ENCODE peak calls at places on chromosomes 16 and 17, in four cellular contexts. One of them, this sample, is unnamed.

GRCh38 chr17:35934760-35935159 is 4.2 kb upstream of the RDM1 start:
- DNase-seq in left lung: no peak
- DNase-seq in mesendoderm: no peak
- DNase-seq in NCI-H1436: no peak
- DNase-seq in this sample: no peak

GRCh38 chr16:11526921-11527320 is 59.8 kb downstream of the LITAF start:
- DNase-seq in NCI-H1436: no peak
- DNase-seq in left lung: no peak
- DNase-seq in mesendoderm: peak; percentile 32
- DNase-seq in this sample: no peak

GRCh38 chr17:33292184-33292980 is 713 bp downstream of the ASIC2 start:
- DNase-seq in NCI-H1436: no peak
- DNase-seq in left lung: no peak
- DNase-seq in mesendoderm: peak; percentile 61
- DNase-seq in this sample: peak; percentile 65

GRCh38 chr17:21282231-21282630 is 2.3 kb upstream of the MAP2K3 start:
- DNase-seq in mesendoderm: peak; percentile 68
- DNase-seq in left lung: no peak
- DNase-seq in NCI-H1436: no peak
- DNase-seq in this sample: no peak

GRCh38 chr17:39923836-39924690 is 3.3 kb downstream of the ORMDL3 start:
- DNase-seq in mesendoderm: peak; percentile 66
- DNase-seq in left lung: no peak
- DNase-seq in NCI-H1436: no peak
- DNase-seq in this sample: no peak

GRCh38 chr17:4165301-4166010 is 22.5 kb downstream of the CYB5D2 start:
- DNase-seq in NCI-H1436: no peak
- DNase-seq in mesendoderm: no peak
- DNase-seq in left lung: no peak
- DNase-seq in this sample: no peak

GRCh38 chr17:35725917-35726608 is 5.4 kb upstream of the RASL10B start:
- DNase-seq in mesendoderm: peak; percentile 49
- DNase-seq in NCI-H1436: no peak
- DNase-seq in left lung: no peak
- DNase-seq in this sample: no peak

GRCh38 chr17:76641501-76641900 is 2.1 kb downstream of the ST6GALNAC1 start:
- DNase-seq in NCI-H1436: no peak
- DNase-seq in mesendoderm: peak; percentile 70
- DNase-seq in left lung: no peak
- DNase-seq in this sample: no peak

GRCh38 chr17:81537343-81537855 is 9.2 kb downstream of the FSCN2 start:
- DNase-seq in NCI-H1436: peak; percentile 44
- DNase-seq in left lung: no peak
- DNase-seq in mesendoderm: peak; percentile 65
- DNase-seq in this sample: no peak

GRCh38 chr17:81429813-81430510 is 34.7 kb downstream of the BAHCC1 start:
- DNase-seq in left lung: no peak
- DNase-seq in mesendoderm: no peak
- DNase-seq in NCI-H1436: no peak
- DNase-seq in this sample: no peak

GRCh38 chr16:10521681-10522274 is 58.6 kb downstream of the EMP2 start:
- DNase-seq in NCI-H1436: peak; percentile 28
- DNase-seq in mesendoderm: peak; percentile 68
- DNase-seq in left lung: peak; percentile 59
- DNase-seq in this sample: no peak

GRCh38 chr17:62751350-62751691 is 56.8 kb downstream of the MARCHF10 start:
- DNase-seq in left lung: no peak
- DNase-seq in mesendoderm: no peak
- DNase-seq in NCI-H1436: no peak
- DNase-seq in this sample: no peak

GRCh38 chr16:73152731-73153130 is 104.8 kb upstream of the ZFHX3 start:
- DNase-seq in left lung: no peak
- DNase-seq in NCI-H1436: no peak
- DNase-seq in mesendoderm: peak; percentile 97
- DNase-seq in this sample: no peak

GRCh38 chr16:23959069-23959800 is 123.5 kb downstream of the PRKCB start:
- DNase-seq in NCI-H1436: no peak
- DNase-seq in mesendoderm: no peak
- DNase-seq in left lung: no peak
- DNase-seq in this sample: no peak

GRCh38 chr17:75681289-75681688 is 14.2 kb downstream of the SAP30BP start:
- DNase-seq in mesendoderm: no peak
- DNase-seq in left lung: no peak
- DNase-seq in NCI-H1436: no peak
- DNase-seq in this sample: no peak

GRCh38 chr17:48556534-48557401 is 11.9 kb upstream of the HOXB2 start:
- DNase-seq in NCI-H1436: no peak
- DNase-seq in left lung: no peak
- DNase-seq in mesendoderm: no peak
- DNase-seq in this sample: no peak

GRCh38 chr16:75527825-75528299 is 8.0 kb downstream of the CHST5 start:
- DNase-seq in NCI-H1436: no peak
- DNase-seq in left lung: no peak
- DNase-seq in mesendoderm: no peak
- DNase-seq in this sample: no peak

GRCh38 chr17:2090804-2091534 is 36.1 kb downstream of the HIC1 start:
- DNase-seq in left lung: no peak
- DNase-seq in NCI-H1436: no peak
- DNase-seq in mesendoderm: peak; percentile 90
- DNase-seq in this sample: no peak

GRCh38 chr17:14688134-14688533 is 387.3 kb downstream of the HS3ST3B1 start:
- DNase-seq in mesendoderm: peak; percentile 34
- DNase-seq in left lung: no peak
- DNase-seq in NCI-H1436: no peak
- DNase-seq in this sample: no peak

GRCh38 chr17:37737971-37738370 is 6.9 kb downstream of the HNF1B start:
- DNase-seq in mesendoderm: peak; percentile 77
- DNase-seq in left lung: no peak
- DNase-seq in NCI-H1436: no peak
- DNase-seq in this sample: no peak

GRCh38 chr17:2815781-2816185 is 19.5 kb downstream of the RAP1GAP2 start:
- DNase-seq in left lung: no peak
- DNase-seq in mesendoderm: peak; percentile 45
- DNase-seq in NCI-H1436: no peak
- DNase-seq in this sample: no peak

GRCh38 chr16:7440886-7441400 is 108.3 kb downstream of the RBFOX1 start:
- DNase-seq in NCI-H1436: no peak
- DNase-seq in left lung: no peak
- DNase-seq in mesendoderm: peak; percentile 81
- DNase-seq in this sample: no peak

GRCh38 chr16:1152651-1153259 is at the start of gene CACNA1H:
- DNase-seq in left lung: no peak
- DNase-seq in NCI-H1436: peak; percentile 40
- DNase-seq in mesendoderm: peak; percentile 37
- DNase-seq in this sample: no peak

GRCh38 chr16:78605548-78606097 is 506.2 kb downstream of the WWOX start:
- DNase-seq in mesendoderm: peak; percentile 26
- DNase-seq in left lung: no peak
- DNase-seq in NCI-H1436: no peak
- DNase-seq in this sample: no peak

GRCh38 chr17:29568331-29569244 is at the start of gene TP53I13:
- DNase-seq in NCI-H1436: peak; percentile 90
- DNase-seq in left lung: peak; percentile 91
- DNase-seq in mesendoderm: peak; percentile 91
- DNase-seq in this sample: peak; percentile 91

GRCh38 chr16:57562669-57563486 is 20.4 kb downstream of the ADGRG5 start:
- DNase-seq in NCI-H1436: no peak
- DNase-seq in left lung: no peak
- DNase-seq in mesendoderm: no peak
- DNase-seq in this sample: no peak

GRCh38 chr17:38620551-38621277 is 15.0 kb upstream of the SRCIN1 start:
- DNase-seq in NCI-H1436: no peak
- DNase-seq in left lung: no peak
- DNase-seq in mesendoderm: no peak
- DNase-seq in this sample: peak; percentile 32

GRCh38 chr17:74904687-74905409 is 11.4 kb upstream of the FADS6 start:
- DNase-seq in NCI-H1436: no peak
- DNase-seq in left lung: no peak
- DNase-seq in mesendoderm: no peak
- DNase-seq in this sample: no peak

GRCh38 chr16:11651796-11652195 is 16.5 kb upstream of the SNN start:
- DNase-seq in left lung: no peak
- DNase-seq in NCI-H1436: no peak
- DNase-seq in mesendoderm: no peak
- DNase-seq in this sample: no peak

GRCh38 chr16:17305694-17306093 is 165.1 kb downstream of the XYLT1 start:
- DNase-seq in left lung: no peak
- DNase-seq in NCI-H1436: no peak
- DNase-seq in mesendoderm: no peak
- DNase-seq in this sample: no peak

This sample was measured in suprapubic skin.